ENCODE peak calls at places on chromosome 16, in four cellular contexts. One of them, this sample, is unnamed.

GRCh38 chr16:81535679-81536360 is 91.2 kb downstream of the CMIP start:
- DNase-seq in IMR-90: no peak
- DNase-seq in K562: no peak
- DNase-seq in GM12878: no peak
- DNase-seq in this sample: no peak

GRCh38 chr16:22813946-22814325 is at the start of gene HS3ST2:
- DNase-seq in K562: no peak
- DNase-seq in GM12878: no peak
- DNase-seq in IMR-90: no peak
- DNase-seq in this sample: no peak

GRCh38 chr16:46746821-46747776 is 1.0 kb downstream of the MYLK3 start:
- DNase-seq in K562: peak; percentile 8
- DNase-seq in IMR-90: no peak
- DNase-seq in GM12878: no peak
- DNase-seq in this sample: no peak

GRCh38 chr16:55498101-55498500 is 10.8 kb upstream of the LPCAT2 start:
- DNase-seq in K562: no peak
- DNase-seq in GM12878: no peak
- DNase-seq in IMR-90: no peak
- DNase-seq in this sample: no peak

GRCh38 chr16:31052131-31052530 is 18.8 kb downstream of the STX4 start:
- DNase-seq in GM12878: no peak
- DNase-seq in IMR-90: peak; percentile 97
- DNase-seq in K562: peak; percentile 28
- DNase-seq in this sample: peak; percentile 90

GRCh38 chr16:52271088-52271487 is 275.9 kb downstream of the TOX3 start:
- DNase-seq in GM12878: no peak
- DNase-seq in K562: no peak
- DNase-seq in IMR-90: no peak
- DNase-seq in this sample: no peak

GRCh38 chr16:87350681-87351319 is 32.8 kb downstream of the FBXO31 start:
- DNase-seq in GM12878: no peak
- DNase-seq in K562: no peak
- DNase-seq in IMR-90: peak; percentile 43
- DNase-seq in this sample: no peak

GRCh38 chr16:11824362-11824761 is 27.0 kb downstream of the RSL1D1 start:
- DNase-seq in K562: no peak
- DNase-seq in GM12878: no peak
- DNase-seq in IMR-90: no peak
- DNase-seq in this sample: no peak

GRCh38 chr16:30844671-30845449 is 49.0 kb downstream of the BCL7C start:
- DNase-seq in K562: peak; percentile 87
- DNase-seq in GM12878: peak; percentile 61
- DNase-seq in IMR-90: peak; percentile 90
- DNase-seq in this sample: peak; percentile 87

GRCh38 chr16:88732961-88733294 is 26.6 kb downstream of the CTU2 start:
- DNase-seq in IMR-90: no peak
- DNase-seq in GM12878: no peak
- DNase-seq in K562: no peak
- DNase-seq in this sample: no peak

GRCh38 chr16:79334127-79334526 is 266.4 kb downstream of the MAF start:
- DNase-seq in K562: peak; percentile 65
- DNase-seq in IMR-90: no peak
- DNase-seq in GM12878: no peak
- DNase-seq in this sample: peak; percentile 4

GRCh38 chr16:342455-343213 is 9.9 kb downstream of the AXIN1 start:
- DNase-seq in IMR-90: no peak
- DNase-seq in K562: no peak
- DNase-seq in GM12878: no peak
- DNase-seq in this sample: no peak

GRCh38 chr16:68749424-68749823 is 12.3 kb downstream of the CDH1 start:
- DNase-seq in K562: no peak
- DNase-seq in IMR-90: no peak
- DNase-seq in GM12878: no peak
- DNase-seq in this sample: peak; percentile 35

GRCh38 chr16:4744758-4745569 is 10.6 kb downstream of the DNAAF8 start:
- DNase-seq in K562: peak; percentile 61
- DNase-seq in IMR-90: no peak
- DNase-seq in GM12878: no peak
- DNase-seq in this sample: no peak

GRCh38 chr16:58684001-58684353 is 593 bp downstream of the SLC38A7 start:
- DNase-seq in K562: no peak
- DNase-seq in IMR-90: peak; percentile 10
- DNase-seq in GM12878: no peak
- DNase-seq in this sample: no peak

GRCh38 chr16:58678716-58679115 is 5.9 kb downstream of the SLC38A7 start:
- DNase-seq in IMR-90: no peak
- DNase-seq in K562: no peak
- DNase-seq in GM12878: no peak
- DNase-seq in this sample: no peak

GRCh38 chr16:58679763-58680162 is 4.8 kb downstream of the SLC38A7 start:
- DNase-seq in GM12878: no peak
- DNase-seq in K562: no peak
- DNase-seq in IMR-90: no peak
- DNase-seq in this sample: no peak

GRCh38 chr16:58678269-58678668 is 6.3 kb downstream of the SLC38A7 start:
- DNase-seq in K562: no peak
- DNase-seq in GM12878: no peak
- DNase-seq in IMR-90: no peak
- DNase-seq in this sample: no peak
- TF ChIP-seq ELK1 in K562: no peak
- TF ChIP-seq ELK1 in GM12878: no peak
- TF ChIP-seq ELK1 in IMR-90: no peak
- TF ChIP-seq ELK1 in this sample: no peak

GRCh38 chr16:8958344-8958808 is 5.3 kb downstream of the USP7 start:
- DNase-seq in K562: peak; percentile 40
- DNase-seq in IMR-90: peak; percentile 69
- DNase-seq in GM12878: no peak
- DNase-seq in this sample: no peak
- TF ChIP-seq RAD21 in K562: no peak
- TF ChIP-seq RAD21 in IMR-90: no peak
- TF ChIP-seq RAD21 in GM12878: no peak
- TF ChIP-seq RAD21 in this sample: no peak

GRCh38 chr16:58026139-58026704 is 668 bp downstream of the MMP15 start:
- DNase-seq in IMR-90: peak; percentile 17
- DNase-seq in GM12878: no peak
- DNase-seq in K562: peak; percentile 58
- DNase-seq in this sample: peak; percentile 56
- TF ChIP-seq ELK1 in IMR-90: no peak
- TF ChIP-seq ELK1 in GM12878: no peak
- TF ChIP-seq ELK1 in K562: no peak
- TF ChIP-seq ELK1 in this sample: no peak

DNA sequence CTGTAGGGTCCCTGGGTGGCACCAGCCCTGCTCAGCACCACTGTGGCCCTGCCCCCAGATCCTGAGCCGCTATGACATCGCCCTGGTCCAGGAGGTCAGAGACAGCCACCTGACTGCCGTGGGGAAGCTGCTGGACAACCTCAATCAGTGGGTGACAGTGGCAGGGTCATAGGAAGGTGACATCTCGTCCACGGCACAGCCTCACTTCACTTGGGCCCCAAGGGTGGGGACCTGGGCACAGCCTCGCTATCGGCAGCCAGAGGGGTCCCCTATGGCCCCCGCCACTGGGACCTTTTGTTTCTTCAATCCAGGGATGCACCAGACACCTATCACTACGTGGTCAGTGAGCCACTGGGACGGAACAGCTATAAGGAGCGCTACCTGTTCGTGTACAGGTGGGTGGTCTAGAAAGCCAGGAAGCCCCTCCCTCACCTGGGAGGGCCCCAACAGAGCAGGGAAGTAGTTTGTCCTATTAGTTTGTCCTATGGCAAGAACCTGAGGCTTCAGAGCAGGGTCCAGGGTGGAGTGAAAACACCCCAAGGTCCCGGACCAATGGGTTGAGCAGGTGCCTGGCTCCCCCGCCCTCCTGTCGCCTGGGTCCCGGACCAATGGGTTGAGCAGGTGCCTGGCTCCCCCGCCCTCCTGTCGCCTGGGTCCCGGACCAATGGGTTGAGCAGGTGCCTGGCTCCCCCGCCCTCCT is 1.4 kb downstream of the DNASE1 start:
- DNase-seq in K562: no peak
- DNase-seq in GM12878: no peak
- DNase-seq in IMR-90: no peak
- DNase-seq in this sample: no peak
- TF ChIP-seq RAD21 in K562: no peak
- TF ChIP-seq RAD21 in GM12878: no peak
- TF ChIP-seq RAD21 in IMR-90: no peak
- TF ChIP-seq RAD21 in this sample: no peak

DNA sequence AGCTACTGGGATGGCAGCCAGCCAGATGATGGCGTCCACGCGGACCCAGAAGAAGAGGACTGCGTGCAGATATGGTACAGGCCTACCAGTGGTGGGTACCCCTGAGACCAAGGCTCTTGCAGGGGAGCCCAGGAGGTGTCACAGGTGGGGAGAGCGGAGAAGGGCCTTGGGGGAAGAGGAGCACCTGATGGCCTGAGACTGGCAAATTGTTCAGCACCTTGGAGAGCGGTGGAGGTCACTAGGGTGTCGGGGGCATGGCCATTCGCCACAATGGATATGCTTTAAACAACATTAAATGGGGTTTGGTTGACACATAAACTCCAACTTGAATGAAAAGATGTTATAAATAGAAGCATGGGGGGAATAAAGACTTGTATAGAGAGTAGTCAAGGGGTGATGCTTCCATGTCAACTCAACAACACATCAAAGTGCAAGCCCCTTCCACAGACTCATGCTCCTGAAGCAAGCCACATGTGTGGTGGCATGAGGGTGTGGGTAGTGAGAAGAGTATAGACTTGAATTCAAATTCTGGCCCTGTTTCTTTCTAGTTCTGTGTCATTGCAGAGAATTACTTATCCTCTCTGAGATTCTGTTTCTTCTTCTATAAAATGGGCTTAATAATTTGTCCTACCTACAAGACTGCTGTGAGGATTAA is 22.2 kb downstream of the CLEC19A start:
- DNase-seq in K562: peak; percentile 36
- DNase-seq in IMR-90: no peak
- DNase-seq in GM12878: no peak
- DNase-seq in this sample: no peak
- TF ChIP-seq ELK1 in K562: no peak
- TF ChIP-seq ELK1 in IMR-90: no peak
- TF ChIP-seq ELK1 in GM12878: no peak
- TF ChIP-seq ELK1 in this sample: no peak

DNA sequence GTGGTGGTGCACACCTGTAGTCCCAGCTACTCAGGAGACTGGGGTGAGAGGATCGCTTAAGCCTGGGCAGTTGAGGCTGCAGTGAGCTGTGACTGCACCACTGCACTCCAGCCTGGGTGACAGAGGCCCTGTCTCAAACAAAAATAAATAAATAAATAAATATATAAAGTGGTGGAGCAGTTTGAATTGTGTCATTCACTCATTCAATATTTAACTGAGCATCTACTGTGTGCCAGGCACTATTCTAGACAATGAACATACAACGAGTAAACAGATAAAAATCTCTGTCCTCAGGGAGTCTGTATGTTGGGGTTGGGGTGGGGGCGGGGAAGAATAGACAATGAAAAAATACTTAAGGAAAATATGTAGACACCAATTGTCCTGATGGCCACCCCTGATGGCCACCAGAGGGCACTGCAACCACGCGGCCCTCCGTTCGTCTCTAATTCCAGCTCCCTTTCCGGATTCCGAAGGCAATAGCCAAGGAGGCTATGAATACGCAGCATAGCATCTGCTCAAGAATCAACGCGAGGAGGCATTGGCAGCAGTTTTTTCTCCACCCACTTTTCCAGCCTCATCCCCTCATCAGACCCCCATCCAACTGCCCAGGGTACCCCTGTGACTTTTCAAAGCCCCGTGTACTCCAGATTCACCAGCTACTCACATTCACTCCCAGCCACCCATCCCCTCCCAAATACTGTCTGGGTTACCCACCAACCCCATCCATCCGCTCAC is 21.4 kb downstream of the QPRT start:
- DNase-seq in IMR-90: peak; percentile 87
- DNase-seq in K562: peak; percentile 85
- DNase-seq in GM12878: no peak
- DNase-seq in this sample: peak; percentile 96
- TF ChIP-seq RAD21 in IMR-90: peak; percentile 97
- TF ChIP-seq RAD21 in K562: peak; percentile 68
- TF ChIP-seq RAD21 in GM12878: peak; percentile 87
- TF ChIP-seq RAD21 in this sample: peak; percentile 94

GRCh38 chr16:66409156-66409555 is 17.9 kb upstream of the BEAN1 start:
- DNase-seq in IMR-90: peak; percentile 69
- DNase-seq in GM12878: no peak
- DNase-seq in K562: no peak
- DNase-seq in this sample: no peak

GRCh38 chr16:66408181-66409048 is 18.7 kb upstream of the BEAN1 start:
- DNase-seq in K562: no peak
- DNase-seq in GM12878: no peak
- DNase-seq in IMR-90: peak; percentile 88
- DNase-seq in this sample: peak; percentile 70

GRCh38 chr16:66403531-66404145 is 23.5 kb upstream of the BEAN1 start:
- DNase-seq in IMR-90: no peak
- DNase-seq in GM12878: no peak
- DNase-seq in K562: no peak
- DNase-seq in this sample: no peak

GRCh38 chr16:66405057-66405783 is 21.9 kb upstream of the BEAN1 start:
- DNase-seq in IMR-90: no peak
- DNase-seq in GM12878: no peak
- DNase-seq in K562: no peak
- DNase-seq in this sample: no peak

DNA sequence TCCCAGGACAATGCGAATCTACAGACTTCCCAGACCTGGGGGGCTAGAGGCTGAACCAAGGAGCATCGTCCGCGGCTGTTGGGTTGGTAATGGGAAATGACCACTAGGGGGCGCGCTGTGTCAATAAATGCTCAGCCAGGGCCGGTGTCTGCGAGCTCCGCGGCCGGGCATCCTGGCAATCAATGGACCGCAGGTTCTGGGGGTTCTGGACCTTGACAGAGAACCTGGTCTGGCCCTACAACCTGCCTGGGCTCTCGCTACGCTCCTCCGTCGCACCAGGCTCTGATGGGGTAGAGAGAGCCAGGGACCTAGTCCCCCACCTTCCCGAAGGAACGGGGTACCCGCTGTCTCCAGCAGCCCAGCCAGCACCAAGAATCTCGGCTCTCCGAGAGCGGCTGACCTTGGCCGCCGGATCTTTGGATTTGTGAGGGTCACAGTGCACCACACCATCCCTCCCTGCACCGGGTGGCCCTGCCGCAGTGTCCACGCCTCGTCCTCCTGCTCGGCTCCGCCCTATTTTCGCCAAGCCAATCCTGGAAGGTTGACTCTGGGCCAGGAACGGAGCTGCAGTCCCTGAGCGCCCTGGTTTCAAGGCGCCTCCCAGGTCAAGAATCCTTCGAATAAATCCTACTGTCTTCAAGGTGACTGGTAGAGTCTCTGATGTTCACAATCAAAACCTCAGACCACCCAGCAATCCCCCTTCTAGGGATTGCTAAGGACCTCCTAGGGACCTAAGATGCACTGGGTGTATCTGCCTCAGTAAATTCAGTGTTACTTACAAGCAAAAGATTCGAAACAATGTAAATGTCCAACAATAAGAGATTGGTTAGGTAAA is 20.3 kb upstream of the BEAN1 start:
- DNase-seq in K562: peak; percentile 86
- DNase-seq in GM12878: no peak
- DNase-seq in IMR-90: peak; percentile 49
- DNase-seq in this sample: peak; percentile 92
- TF ChIP-seq ELK1 in K562: no peak
- TF ChIP-seq ELK1 in GM12878: no peak
- TF ChIP-seq ELK1 in IMR-90: no peak
- TF ChIP-seq ELK1 in this sample: no peak